ENCODE peak calls at places on chromosomes 5 and 9, in four cellular contexts. R is SK-N-SH, F is WTC11, K is K562. U is an unnamed sample.

GRCh38 chr5:40603378-40603777 is 76.3 kb upstream of the PTGER4 start:
- DNase-seq in R (no peak), F (no peak), K (no peak), U (no peak)

GRCh38 chr5:21646469-21646868 is 1206.7 kb downstream of the CDH12 start:
- DNase-seq in R (no peak), F (no peak), K (no peak), U (no peak)

GRCh38 chr9:91119147-91119546 is 242.6 kb downstream of the AUH start:
- DNase-seq in R (no peak), F (no peak), K (no peak), U (no peak)

GRCh38 chr9:29230931-29231330 is 1657.7 kb upstream of the C9orf72 start:
- DNase-seq in R (no peak), F (no peak), K (no peak), U (no peak)

GRCh38 chr9:32430720-32431119 is 46.3 kb downstream of the ACO1 start:
- DNase-seq in R (no peak), F (no peak), K (no peak), U (no peak)

GRCh38 chr9:124386201-124386600 is 29.0 kb downstream of the PSMB7 start:
- DNase-seq in R (no peak), F (no peak), K (no peak), U (no peak)

GRCh38 chr5:30650311-30650710 is 543.2 kb upstream of the CDH6 start:
- DNase-seq in R (no peak), F (no peak), K (no peak), U (no peak)

GRCh38 chr5:90421136-90421535 is 11.6 kb upstream of the CETN3 start:
- DNase-seq in R (no peak), F (peak; percentile 42), K (peak; percentile 21), U (no peak)

GRCh38 chr5:132369471-132370240 is at the start of gene SLC22A5:
- DNase-seq in R (peak; percentile 95), F (peak; percentile 80), K (peak; percentile 83), U (peak; percentile 86)

GRCh38 chr5:1297243-1297642 is 2.4 kb upstream of the TERT start:
- DNase-seq in R (no peak), F (no peak), K (no peak), U (no peak)

GRCh38 chr9:76716270-76716669 is 48.0 kb upstream of the PCA3 start:
- DNase-seq in R (no peak), F (no peak), K (no peak), U (no peak)

GRCh38 chr5:88660947-88661869 is 221.8 kb downstream of the MEF2C start:
- DNase-seq in R (peak; percentile 98), F (peak; percentile 97), K (peak; percentile 79), U (no peak)

GRCh38 chr9:121376214-121376830 is 6.3 kb upstream of the STOM start:
- DNase-seq in R (peak; percentile 29), F (no peak), K (no peak), U (no peak)

GRCh38 chr5:55039843-55040242 is 15.8 kb downstream of the GZMK start:
- DNase-seq in R (no peak), F (no peak), K (no peak), U (no peak)

GRCh38 chr9:75467141-75467540 is 378.8 kb downstream of the OSTF1 start:
- DNase-seq in R (peak; percentile 12), F (no peak), K (no peak), U (no peak)

GRCh38 chr9:6134661-6135177 is 80.9 kb upstream of the IL33 start:
- DNase-seq in R (no peak), F (no peak), K (no peak), U (no peak)

GRCh38 chr5:131475416-131476045 is 159.5 kb downstream of the RAPGEF6 start:
- DNase-seq in R (no peak), F (no peak), K (no peak), U (no peak)

GRCh38 chr5:28523887-28524637 is 1485.7 kb upstream of the CDH9 start:
- DNase-seq in R (no peak), F (no peak), K (no peak), U (no peak)
- TF ChIP-seq TEAD4 in R (no peak), F (no peak), K (no peak), U (no peak)

DNA sequence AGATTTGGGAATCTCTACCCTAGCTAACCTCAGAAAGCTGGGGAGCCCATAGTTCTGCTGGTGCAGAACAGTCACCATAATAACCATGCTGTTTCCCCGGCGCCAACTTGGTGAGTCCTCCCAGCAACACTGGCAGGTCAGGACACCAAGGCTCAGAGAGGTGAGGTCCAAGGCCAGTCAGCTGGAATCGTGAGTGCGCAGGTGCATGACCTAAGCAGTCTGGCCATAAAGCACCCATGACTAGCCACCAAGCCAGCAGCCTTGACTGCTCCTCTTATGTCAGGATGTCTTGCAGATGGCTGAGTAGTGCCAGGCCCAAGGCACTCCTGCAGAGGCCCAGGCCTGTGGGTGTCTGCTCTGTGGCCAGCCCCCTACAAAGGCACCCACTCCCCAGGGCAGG is 2.6 kb downstream of the RNF44 start:
- DNase-seq in R (no peak), F (no peak), K (no peak), U (no peak)
- TF ChIP-seq TEAD4 in R (no peak), F (no peak), K (no peak), U (no peak)

GRCh38 chr5:38323645-38324295 is 65.4 kb downstream of the EGFLAM start:
- DNase-seq in R (no peak), F (no peak), K (no peak), U (no peak)
- TF ChIP-seq TEAD4 in R (no peak), F (no peak), K (no peak), U (no peak)

GRCh38 chr5:95975703-95976102 is 14.1 kb upstream of the ELL2 start:
- DNase-seq in R (no peak), F (no peak), K (no peak), U (no peak)

GRCh38 chr5:95976606-95977005 is 15.0 kb upstream of the ELL2 start:
- DNase-seq in R (no peak), F (no peak), K (no peak), U (no peak)

GRCh38 chr5:95970359-95970704 is 8.7 kb upstream of the ELL2 start:
- DNase-seq in R (no peak), F (no peak), K (no peak), U (no peak)

GRCh38 chr5:95972196-95972595 is 10.5 kb upstream of the ELL2 start:
- DNase-seq in R (no peak), F (no peak), K (no peak), U (no peak)

GRCh38 chr5:95973793-95974325 is 12.2 kb upstream of the ELL2 start:
- DNase-seq in R (no peak), F (no peak), K (peak; percentile 74), U (no peak)
- TF ChIP-seq TEAD4 in R (no peak), F (no peak), K (peak; percentile 88), U (no peak)

DNA sequence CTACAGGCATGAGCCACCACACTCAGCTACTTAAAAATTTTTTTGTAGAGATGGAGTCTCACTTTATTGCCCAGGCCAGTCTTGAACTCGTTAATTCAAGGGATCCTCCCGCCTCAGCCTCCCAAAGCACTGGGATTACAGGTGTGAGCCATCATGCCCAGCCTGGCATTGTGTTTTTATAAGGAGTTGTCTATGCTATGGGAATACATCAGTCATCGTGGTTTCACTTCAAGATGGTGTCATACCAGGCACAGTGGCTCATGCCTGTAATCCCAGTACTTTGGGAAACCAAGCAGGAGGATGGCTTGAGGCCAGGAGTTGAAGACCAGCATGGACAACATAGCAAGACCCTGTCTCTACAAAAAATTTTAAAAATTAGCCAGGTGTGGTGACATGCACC is 49.7 kb downstream of the CYSTM1 start:
- DNase-seq in R (no peak), F (no peak), K (no peak), U (no peak)
- TF ChIP-seq TEAD4 in R (no peak), F (no peak), K (no peak), U (no peak)

GRCh38 chr5:14942212-14942611 is 70.6 kb upstream of the ANKH start:
- DNase-seq in R (peak; percentile 28), F (no peak), K (no peak), U (no peak)

GRCh38 chr5:14948341-14948830 is 76.8 kb upstream of the ANKH start:
- DNase-seq in R (no peak), F (no peak), K (no peak), U (no peak)

GRCh38 chr5:14945021-14945420 is 73.4 kb upstream of the ANKH start:
- DNase-seq in R (no peak), F (no peak), K (no peak), U (no peak)

GRCh38 chr5:14945450-14945849 is 73.9 kb upstream of the ANKH start:
- DNase-seq in R (no peak), F (no peak), K (no peak), U (no peak)

GRCh38 chr5:14946813-14947640 is 75.4 kb upstream of the ANKH start:
- DNase-seq in R (peak; percentile 23), F (no peak), K (peak; percentile 23), U (no peak)
- TF ChIP-seq TEAD4 in R (no peak), F (no peak), K (no peak), U (peak; percentile 88)

DNA sequence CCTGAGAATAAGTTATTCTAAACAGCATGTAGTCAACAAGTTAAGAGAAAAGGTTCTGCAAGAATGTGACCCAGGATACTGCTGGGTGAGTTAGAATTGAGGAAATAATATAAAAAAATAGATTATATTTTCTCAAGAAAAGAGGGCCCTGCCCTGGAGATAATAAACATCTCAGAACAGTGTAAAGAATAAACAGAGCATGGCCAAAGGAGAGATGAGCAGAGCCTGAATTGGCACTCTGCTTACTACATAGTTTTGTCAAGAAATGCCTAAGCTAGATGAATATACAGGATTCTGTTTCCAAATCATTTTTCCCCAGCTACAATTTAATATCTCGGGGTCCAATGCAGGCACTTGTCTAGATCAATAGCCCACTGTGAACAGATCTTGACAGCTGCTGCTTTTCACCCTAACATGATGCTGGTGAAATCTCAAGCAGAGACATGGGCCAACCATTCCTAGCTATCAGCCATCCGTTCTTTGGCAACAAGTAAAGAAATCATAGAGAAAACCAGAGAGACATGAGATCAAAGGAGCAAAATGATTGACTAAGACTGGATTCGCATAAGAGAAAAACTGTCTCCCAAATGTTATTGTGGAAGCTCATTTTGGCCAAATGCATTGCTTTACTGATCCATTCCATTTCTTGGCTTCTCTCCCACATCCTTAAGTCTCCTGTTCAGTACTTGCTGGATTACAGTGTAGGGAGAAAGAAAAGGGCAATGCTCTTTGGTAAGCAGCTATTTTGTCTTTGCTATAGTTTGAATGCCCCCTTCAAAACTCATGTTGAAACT is 173.2 kb downstream of the PRELID2 start:
- DNase-seq in R (no peak), F (no peak), K (no peak), U (no peak)
- TF ChIP-seq TEAD4 in R (no peak), F (no peak), K (no peak), U (no peak)

U was measured in H1.